ENCODE peak calls at places on chromosome 19, in six cellular contexts. Q is AG04449, R is heart right ventricle, A is OCI-LY7, H is dorsolateral prefrontal cortex, I is GM06990. X is an unnamed sample.

GRCh38 chr19:24140099-24140498 is 53.1 kb downstream of the ZNF254 start:
- DNase-seq in H (no peak), Q (no peak), I (no peak), R (no peak), A (no peak), X (peak)

GRCh38 chr19:6576869-6577281 is 14.1 kb downstream of the CD70 start:
- DNase-seq in I (no peak), A (no peak), Q (no peak), H (no peak), R (no peak), X (no peak)

GRCh38 chr19:10230904-10231623 is at the start of gene S1PR2:
- DNase-seq in Q (no peak), R (peak), A (peak), H (peak), I (peak), X (peak)

GRCh38 chr19:45177817-45178261 is at the start of gene TRAPPC6A:
- DNase-seq in A (no peak), Q (peak), H (no peak), R (no peak), I (no peak), X (peak)

GRCh38 chr19:28482221-28482620 is 730.7 kb downstream of the UQCRFS1 start:
- DNase-seq in Q (no peak), I (no peak), H (no peak), R (no peak), A (no peak), X (no peak)

GRCh38 chr19:3699741-3700241 is 477 bp downstream of the PIP5K1C start:
- DNase-seq in R (no peak), H (no peak), A (peak), I (no peak), Q (no peak), X (no peak)

GRCh38 chr19:38264486-38265212 is at the start of gene SPINT2:
- DNase-seq in R (no peak), I (peak), Q (no peak), A (peak), H (peak), X (no peak)

GRCh38 chr19:43695985-43696729 is 19.7 kb upstream of the IRGC start:
- DNase-seq in R (no peak), A (no peak), H (no peak), I (no peak), Q (no peak), X (no peak)

GRCh38 chr19:31530781-31531180 is 181.5 kb upstream of the TSHZ3 start:
- DNase-seq in H (no peak), R (no peak), I (no peak), A (no peak), Q (no peak), X (no peak)

GRCh38 chr19:18807861-18808331 is 16.8 kb upstream of the COMP start:
- DNase-seq in Q (no peak), R (no peak), H (no peak), A (no peak), I (no peak), X (no peak)

GRCh38 chr19:47713046-47714021 is at the start of gene EHD2:
- DNase-seq in Q (no peak), H (no peak), A (no peak), I (no peak), R (peak), X (peak)

GRCh38 chr19:52343548-52343947 is 7.5 kb downstream of the ZNF610 start:
- DNase-seq in H (peak), R (peak), A (peak), Q (no peak), I (no peak), X (peak)

GRCh38 chr19:49746206-49746958 is 16.7 kb downstream of the TSKS start:
- DNase-seq in A (peak), R (no peak), I (peak), H (peak), Q (no peak), X (peak)

GRCh38 chr19:47663911-47664771 is 49.1 kb upstream of the EHD2 start:
- DNase-seq in Q (peak), A (no peak), R (peak), I (no peak), H (peak), X (peak)

GRCh38 chr19:51338563-51339312 is 3.2 kb downstream of the VSIG10L start:
- DNase-seq in Q (no peak), I (peak), A (peak), H (peak), R (peak), X (peak)

GRCh38 chr19:43700368-43701015 is 15.4 kb upstream of the IRGC start:
- DNase-seq in H (peak), A (no peak), R (peak), Q (peak), I (peak), X (peak)

GRCh38 chr19:44893704-44894103 is 2.6 kb downstream of the TOMM40 start:
- DNase-seq in H (no peak), Q (no peak), R (no peak), I (no peak), A (no peak), X (no peak)

GRCh38 chr19:49442793-49443365 is 1.6 kb upstream of the SLC17A7 start:
- DNase-seq in R (peak), H (peak), Q (no peak), I (peak), A (peak), X (peak)

GRCh38 chr19:48619692-48620565 is 623 bp downstream of the SPHK2 start:
- DNase-seq in I (no peak), H (no peak), Q (no peak), R (no peak), A (no peak), X (no peak)

GRCh38 chr19:19426216-19426615 is 20.7 kb downstream of the GATAD2A start:
- DNase-seq in A (no peak), I (no peak), R (no peak), Q (no peak), H (no peak), X (no peak)

GRCh38 chr19:5339470-5339949 is 1.1 kb downstream of the PTPRS start:
- DNase-seq in I (no peak), H (no peak), A (no peak), R (no peak), Q (no peak), X (no peak)

GRCh38 chr19:5338661-5339469 is 1.7 kb downstream of the PTPRS start:
- DNase-seq in I (peak), R (no peak), H (no peak), A (no peak), Q (no peak), X (no peak)

GRCh38 chr19:5341448-5341820 is 822 bp upstream of the PTPRS start:
- DNase-seq in I (no peak), H (no peak), A (no peak), Q (no peak), R (no peak), X (no peak)

GRCh38 chr19:5340637-5341447 is at the start of gene PTPRS:
- DNase-seq in A (peak), H (peak), R (peak), Q (no peak), I (peak), X (peak)

DNA sequence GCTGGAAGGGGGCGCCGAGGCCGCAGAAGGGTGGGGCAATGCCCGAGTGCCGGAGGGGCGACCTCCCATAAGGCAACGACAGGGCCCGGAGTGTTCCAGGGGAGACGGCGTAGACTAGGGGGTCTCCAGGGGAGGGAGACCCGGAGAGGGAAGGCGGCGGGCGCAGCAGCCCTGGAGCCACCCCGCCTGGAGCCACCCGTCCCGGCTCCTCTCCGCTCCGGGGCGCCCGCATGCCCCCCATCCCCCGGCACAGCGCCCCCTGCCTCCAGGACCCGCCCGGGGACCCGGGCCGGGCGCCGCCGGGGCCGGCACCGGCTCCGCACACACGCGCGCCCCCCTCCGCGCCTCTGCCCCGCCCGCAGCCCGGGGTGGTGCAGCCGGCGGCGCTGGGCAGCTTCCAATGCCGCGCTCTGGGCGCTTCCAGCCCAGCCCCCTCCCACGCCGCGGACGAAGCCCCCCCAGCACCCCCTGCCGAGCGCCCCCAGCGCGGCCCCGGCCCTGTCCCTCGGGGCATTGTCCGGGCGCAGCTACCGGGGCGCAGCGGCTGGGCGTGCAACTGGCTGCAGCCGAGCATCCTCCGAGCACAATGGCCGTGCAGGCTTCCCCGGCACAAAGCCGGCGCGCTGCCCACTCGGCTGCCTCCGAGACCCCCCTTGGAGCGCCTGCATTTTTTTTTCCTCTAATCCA is 519 bp downstream of the PTPRS start:
- DNase-seq in Q (no peak), I (peak), A (peak), R (no peak), H (no peak), X (no peak)
- TF ChIP-seq CTCF in Q (no peak), I (no peak), A (peak), R (no peak), H (no peak), X (no peak)

GRCh38 chr19:36114763-36115452 is at the start of gene POLR2I:
- DNase-seq in Q (peak), H (peak), I (peak), A (peak), R (peak), X (peak)

GRCh38 chr19:36113895-36114762 is 546 bp downstream of the POLR2I start:
- DNase-seq in I (no peak), R (peak), H (no peak), A (peak), Q (no peak), X (peak)

GRCh38 chr19:36112678-36113077 is 1.7 kb downstream of the OVOL3 start:
- DNase-seq in Q (no peak), H (no peak), I (no peak), A (no peak), R (no peak), X (no peak)

GRCh38 chr19:36111200-36111539 is 227 bp downstream of the OVOL3 start:
- DNase-seq in R (no peak), Q (no peak), I (no peak), H (no peak), A (no peak), X (no peak)

DNA sequence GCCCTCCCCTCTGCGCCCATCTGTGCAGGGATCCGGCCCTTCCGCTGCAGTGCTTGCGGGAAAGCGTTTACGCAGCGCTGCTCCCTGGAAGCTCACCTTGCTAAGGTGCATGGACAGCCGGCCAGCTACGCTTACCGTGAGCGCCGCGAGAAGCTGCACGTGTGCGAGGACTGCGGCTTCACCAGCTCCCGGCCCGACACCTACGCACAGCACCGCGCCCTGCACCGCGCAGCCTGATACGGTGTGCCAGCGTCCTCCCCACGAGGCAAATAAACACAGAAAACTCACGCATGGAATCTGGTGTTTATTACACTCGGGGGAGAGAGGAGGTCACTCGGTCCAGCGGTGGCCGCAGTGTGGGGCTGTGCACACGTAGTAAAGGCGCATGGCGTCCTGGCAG is 1.2 kb downstream of the POLR2I start:
- DNase-seq in A (no peak), I (no peak), Q (no peak), H (no peak), R (no peak), X (no peak)
- H3K4me3 ChIP-seq in A (peak), I (peak), Q (peak), H (peak), R (peak), X (peak)

DNA sequence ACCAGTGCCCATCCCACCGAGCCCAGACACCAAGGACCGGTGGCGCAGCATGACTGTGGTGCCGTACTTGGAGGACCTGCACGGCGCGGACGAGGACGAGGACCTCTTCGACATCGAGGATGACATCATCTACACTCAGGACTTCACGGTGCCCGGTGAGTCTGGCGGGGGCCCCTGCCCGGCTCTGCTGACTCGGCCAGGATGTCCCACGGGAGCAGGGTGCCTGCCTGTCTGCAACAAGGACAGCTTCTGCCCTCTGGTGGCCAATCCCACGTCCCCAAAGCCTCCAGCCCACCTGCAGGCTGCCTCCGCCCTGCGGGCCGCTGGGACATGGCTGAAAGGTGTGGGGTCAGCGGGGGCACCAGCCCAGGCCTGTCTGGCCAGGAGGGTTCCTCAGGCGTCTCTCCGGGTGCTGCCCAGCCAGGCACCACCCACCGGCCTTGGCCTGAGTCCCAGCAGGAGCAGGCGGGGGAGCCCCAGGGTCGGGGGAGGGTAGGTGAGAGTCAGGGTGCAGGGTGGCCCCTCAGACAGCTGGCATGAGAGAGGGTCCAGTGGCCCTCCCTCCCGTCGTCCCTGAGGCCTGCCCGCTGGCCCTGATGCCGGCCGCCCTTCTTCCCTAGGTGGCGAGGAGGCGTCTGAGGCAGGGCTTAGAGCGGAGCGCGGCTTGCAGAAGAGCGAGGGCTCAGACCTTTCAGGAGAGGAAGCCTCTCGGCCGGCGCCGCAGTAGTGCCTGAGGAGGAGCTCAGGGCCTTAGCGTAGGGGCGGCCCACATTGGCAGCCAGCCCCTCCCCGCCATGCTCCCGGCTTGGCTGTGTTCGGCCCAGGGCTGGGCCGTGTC is 14.6 kb downstream of the CBARP start:
- DNase-seq in R (no peak), Q (no peak), A (peak), H (no peak), I (no peak), X (peak)
- TF ChIP-seq CTCF in R (peak), Q (peak), A (peak), H (no peak), I (peak), X (peak)

DNA sequence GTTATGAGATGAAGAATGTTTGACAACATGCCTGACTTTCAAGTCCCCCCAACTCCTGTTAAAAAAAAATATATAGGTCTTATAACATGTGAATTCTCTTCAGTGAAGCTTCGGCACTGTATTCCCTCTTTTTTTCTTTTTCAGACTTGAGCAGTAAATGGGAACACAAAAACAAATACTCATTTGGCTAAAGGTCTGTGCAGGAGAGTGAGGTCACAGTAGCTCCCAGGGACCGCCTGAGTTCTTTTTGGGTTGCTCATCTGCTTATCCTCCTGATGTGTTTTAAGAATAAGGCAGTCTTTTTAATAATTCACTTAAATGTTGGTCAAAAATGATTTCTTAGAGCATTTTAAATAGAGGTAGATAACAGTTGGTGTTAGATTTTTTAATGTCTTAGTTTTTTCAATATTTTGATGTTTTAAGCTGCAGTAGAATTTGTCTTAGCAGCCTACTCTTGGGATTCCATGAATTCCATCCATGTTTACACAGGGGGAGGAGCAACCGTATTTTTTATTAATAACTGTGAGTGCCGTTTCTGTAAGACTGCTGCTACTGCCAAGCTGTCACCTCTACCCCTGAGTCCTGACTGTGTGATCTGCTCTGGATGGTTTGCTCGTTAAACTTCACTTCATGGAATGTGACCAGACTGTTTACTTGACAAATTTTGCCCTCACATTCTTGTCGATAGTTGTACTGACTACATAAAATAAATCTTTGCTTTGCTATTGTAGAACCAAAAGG is 14.9 kb downstream of the HNRNPM start:
- DNase-seq in I (no peak), A (no peak), H (no peak), Q (no peak), R (no peak), X (peak)
- H3K4me3 ChIP-seq in I (no peak), A (no peak), H (no peak), Q (no peak), R (no peak), X (no peak)

GRCh38 chr19:13825489-13826475 is 30.5 kb downstream of the ZSWIM4 start:
- DNase-seq in Q (no peak), R (no peak), A (peak), I (no peak), H (no peak), X (no peak)
- TF ChIP-seq CTCF in Q (peak), R (no peak), A (peak), I (peak), H (no peak), X (peak)

X was measured in fibroblast of pulmonary artery.